ENCODE peak calls at places on chromosome 3, in six cellular contexts. Y, I, T, W, M and B are unnamed samples.

GRCh38 chr3:100523050-100523760 is 30.8 kb downstream of the TMEM45A start:
- DNase-seq in Y (no peak), I (no peak), T (no peak), W (no peak), M (no peak), B (no peak)

GRCh38 chr3:170907519-170908234 is 760 bp downstream of the EIF5A2 start:
- DNase-seq in Y (peak), I (no peak), T (no peak), W (no peak), M (no peak), B (no peak)

GRCh38 chr3:74630602-74631001 is 16.1 kb upstream of the CNTN3 start:
- DNase-seq in Y (no peak), I (no peak), T (no peak), W (no peak), M (no peak), B (no peak)

GRCh38 chr3:165642761-165643432 is 194.3 kb downstream of the BCHE start:
- DNase-seq in Y (peak), I (peak), T (peak), W (no peak), M (no peak), B (peak)

GRCh38 chr3:127740136-127740915 is 67.6 kb downstream of the ABTB1 start:
- DNase-seq in Y (peak), I (no peak), T (no peak), W (no peak), M (no peak), B (no peak)

GRCh38 chr3:32238816-32239637 is 547 bp downstream of the CMTM8 start:
- DNase-seq in Y (peak), I (no peak), T (no peak), W (no peak), M (no peak), B (peak)

GRCh38 chr3:16906679-16907078 is 21.9 kb downstream of the PLCL2 start:
- DNase-seq in Y (peak), I (no peak), T (no peak), W (no peak), M (no peak), B (no peak)

GRCh38 chr3:127833281-127834032 is 11.1 kb upstream of the MGLL start:
- DNase-seq in Y (no peak), I (no peak), T (no peak), W (no peak), M (no peak), B (no peak)

GRCh38 chr3:22284559-22284958 is 533.5 kb upstream of the ZNF385D start:
- DNase-seq in Y (peak), I (no peak), T (no peak), W (no peak), M (no peak), B (no peak)

GRCh38 chr3:123375014-123375940 is 73.6 kb downstream of the ADCY5 start:
- DNase-seq in Y (no peak), I (no peak), T (no peak), W (no peak), M (no peak), B (no peak)

GRCh38 chr3:14376348-14377043 is 25.9 kb upstream of the SLC6A6 start:
- DNase-seq in Y (no peak), I (no peak), T (no peak), W (peak), M (no peak), B (no peak)

GRCh38 chr3:51353566-51354140 is 31.4 kb upstream of the MANF start:
- DNase-seq in Y (no peak), I (no peak), T (no peak), W (no peak), M (no peak), B (no peak)

GRCh38 chr3:40827942-40828688 is 303.4 kb downstream of the ZNF621 start:
- DNase-seq in Y (no peak), I (peak), T (no peak), W (no peak), M (no peak), B (no peak)

GRCh38 chr3:57227930-57228733 is 603 bp downstream of the APPL1 start:
- DNase-seq in Y (peak), I (peak), T (no peak), W (peak), M (peak), B (peak)

GRCh38 chr3:65335587-65335986 is 647.8 kb upstream of the ADAMTS9 start:
- DNase-seq in Y (no peak), I (no peak), T (no peak), W (no peak), M (no peak), B (no peak)

GRCh38 chr3:71226565-71227281 is 356.8 kb downstream of the FOXP1 start:
- DNase-seq in Y (peak), I (no peak), T (no peak), W (no peak), M (no peak), B (no peak)

GRCh38 chr3:30963223-30963722 is 68.8 kb upstream of the GADL1 start:
- DNase-seq in Y (no peak), I (no peak), T (no peak), W (no peak), M (no peak), B (no peak)

GRCh38 chr3:111851511-111851954 is 7.5 kb upstream of the PHLDB2 start:
- DNase-seq in Y (peak), I (no peak), T (no peak), W (no peak), M (no peak), B (no peak)

GRCh38 chr3:20575153-20575552 is 389.1 kb upstream of the SGO1 start:
- DNase-seq in Y (peak), I (no peak), T (no peak), W (no peak), M (no peak), B (no peak)

GRCh38 chr3:98612587-98612986 is 19.2 kb upstream of the CPOX start:
- DNase-seq in Y (no peak), I (peak), T (no peak), W (no peak), M (no peak), B (peak)

GRCh38 chr3:117238805-117239204 is 529.2 kb downstream of the TUSC7 start:
- DNase-seq in Y (no peak), I (no peak), T (no peak), W (no peak), M (no peak), B (no peak)

GRCh38 chr3:133445111-133445510 is 45.3 kb downstream of the BFSP2 start:
- DNase-seq in Y (no peak), I (no peak), T (no peak), W (no peak), M (no peak), B (no peak)

GRCh38 chr3:133442518-133442917 is 42.7 kb downstream of the BFSP2 start:
- DNase-seq in Y (no peak), I (no peak), T (no peak), W (no peak), M (no peak), B (no peak)

GRCh38 chr3:133441867-133442270 is 42.0 kb downstream of the BFSP2 start:
- DNase-seq in Y (no peak), I (no peak), T (no peak), W (no peak), M (no peak), B (no peak)

GRCh38 chr3:133440652-133441051 is 40.8 kb downstream of the BFSP2 start:
- DNase-seq in Y (peak), I (no peak), T (no peak), W (no peak), M (no peak), B (no peak)

DNA sequence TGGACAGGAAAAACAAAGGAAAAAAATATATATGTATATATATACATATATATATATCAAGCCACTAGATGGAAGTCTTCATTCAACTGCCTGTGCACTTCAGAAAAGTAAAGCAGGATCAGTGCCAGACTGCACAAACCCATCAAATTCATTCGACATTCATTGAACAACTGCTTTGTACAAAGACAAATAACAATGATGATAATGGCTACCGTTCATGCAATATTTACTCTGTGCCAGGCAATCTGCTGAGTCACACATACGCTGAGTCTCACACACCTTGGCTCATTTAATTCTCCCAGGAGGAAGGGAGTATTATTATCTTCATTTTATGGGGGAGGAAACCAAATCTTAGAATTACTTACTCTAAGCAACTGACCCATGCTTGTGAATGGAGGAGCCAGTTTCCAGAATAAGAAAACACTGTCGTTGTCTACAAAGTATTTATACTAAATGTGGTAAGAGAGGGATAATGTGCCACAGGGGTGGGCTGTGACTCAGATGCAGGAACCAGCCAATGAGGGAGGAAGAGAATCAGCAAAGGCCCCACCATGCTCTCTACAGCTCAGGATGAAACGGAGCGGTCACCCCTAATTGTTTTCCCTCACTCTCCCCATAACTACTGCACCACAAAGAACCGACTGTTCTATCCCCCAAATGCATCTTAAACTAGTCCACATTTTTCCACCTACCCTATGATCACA is 44.4 kb downstream of the BFSP2 start:
- DNase-seq in Y (peak), I (no peak), T (peak), W (no peak), M (no peak), B (peak)
- TF ChIP-seq CTCF in Y (peak), I (no peak), T (peak), W (no peak), M (no peak), B (no peak)

GRCh38 chr3:43468141-43468540 is 153.7 kb downstream of the ANO10 start:
- DNase-seq in Y (no peak), I (no peak), T (no peak), W (no peak), M (no peak), B (no peak)
- TF ChIP-seq CTCF in Y (no peak), I (no peak), T (no peak), W (no peak), M (no peak), B (no peak)

GRCh38 chr3:149523899-149524298 is 49.4 kb downstream of the TM4SF4 start:
- DNase-seq in Y (no peak), I (no peak), T (no peak), W (no peak), M (no peak), B (no peak)

GRCh38 chr3:149532463-149533180 is 58.1 kb downstream of the TM4SF4 start:
- DNase-seq in Y (no peak), I (no peak), T (no peak), W (peak), M (no peak), B (no peak)

GRCh38 chr3:149528344-149528657 is 53.8 kb downstream of the TM4SF4 start:
- DNase-seq in Y (no peak), I (no peak), T (no peak), W (no peak), M (no peak), B (no peak)

GRCh38 chr3:149529099-149529498 is 54.6 kb downstream of the TM4SF4 start:
- DNase-seq in Y (no peak), I (no peak), T (no peak), W (no peak), M (no peak), B (no peak)

GRCh38 chr3:149527531-149528343 is 53.2 kb downstream of the TM4SF4 start:
- DNase-seq in Y (no peak), I (no peak), T (no peak), W (no peak), M (no peak), B (no peak)
- TF ChIP-seq CTCF in Y (peak), I (no peak), T (peak), W (no peak), M (peak), B (no peak)

GRCh38 chr3:88203537-88204143 is 53.9 kb downstream of the C3orf38 start:
- DNase-seq in Y (peak), I (peak), T (peak), W (peak), M (peak), B (peak)
- TF ChIP-seq CTCF in Y (peak), I (no peak), T (peak), W (peak), M (peak), B (peak)

DNA sequence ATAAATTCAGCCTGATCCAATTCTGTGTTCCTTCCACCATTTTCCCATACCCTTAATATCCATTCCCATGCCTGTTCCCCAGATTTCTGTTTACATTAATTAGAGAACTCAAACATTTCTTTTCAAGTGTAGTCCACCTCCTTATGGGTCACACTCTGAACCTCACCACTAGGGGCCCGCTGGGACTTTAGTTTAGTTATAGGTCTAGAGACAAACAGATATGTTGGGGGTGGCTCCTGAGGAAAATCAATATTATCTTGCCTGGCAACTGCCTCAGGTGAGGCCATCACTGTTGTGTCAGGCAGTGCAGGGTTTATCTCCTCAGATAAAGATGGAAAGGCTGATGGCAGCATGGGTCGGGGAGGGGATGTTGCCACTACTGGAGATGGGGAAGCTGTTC is 72.8 kb downstream of the CLDN1 start:
- DNase-seq in Y (no peak), I (no peak), T (no peak), W (no peak), M (no peak), B (no peak)
- TF ChIP-seq CTCF in Y (no peak), I (no peak), T (peak), W (no peak), M (no peak), B (no peak)

DNA sequence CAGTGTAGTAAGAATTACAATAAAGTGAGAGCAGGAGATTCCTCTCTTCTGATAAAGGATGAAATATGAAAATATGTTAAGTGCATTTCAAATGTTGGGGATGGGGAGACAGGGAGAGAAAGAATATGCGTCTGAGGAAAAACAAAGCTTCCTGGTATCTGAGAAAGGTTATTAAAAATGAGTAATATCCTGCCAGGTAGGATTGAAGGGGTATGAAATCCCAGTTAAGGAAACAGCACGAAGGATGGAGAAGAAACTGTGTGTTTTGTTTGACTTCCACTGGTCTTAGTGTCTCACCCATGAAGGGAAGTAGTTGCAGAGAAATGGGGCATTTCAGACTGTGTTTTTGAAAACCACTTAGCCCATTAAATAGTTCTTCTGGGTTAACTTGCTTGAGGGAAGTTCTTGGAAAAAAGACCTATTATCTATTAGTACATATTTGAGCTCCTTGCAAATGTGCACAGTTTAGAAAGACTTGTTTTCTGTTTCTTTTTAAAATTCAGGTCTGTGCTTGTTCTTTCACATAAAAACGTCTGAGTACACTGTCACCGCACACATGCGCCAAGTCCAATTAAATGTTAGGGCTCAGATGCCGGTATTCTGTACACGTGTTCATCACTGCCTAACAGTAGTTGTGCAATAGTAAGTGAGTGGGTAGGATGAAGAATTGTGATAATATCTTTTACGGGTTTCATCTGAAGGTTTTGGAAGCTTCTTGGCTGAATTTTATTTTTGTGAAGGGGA is 196.1 kb upstream of the P2RY1 start:
- DNase-seq in Y (peak), I (peak), T (no peak), W (peak), M (no peak), B (no peak)
- TF ChIP-seq CTCF in Y (no peak), I (no peak), T (no peak), W (no peak), M (no peak), B (no peak)